ENCODE peak calls at places on chromosomes 11 and 22, in seven cellular contexts. J, N, A, F, Q, Z and K are unnamed samples.
A peak's percentile ranks its signal among the peaks of the same experiment; 100 is the strongest.

GRCh38 chr11:113729456-113729855 is 23.3 kb upstream of the TMPRSS5 start:
- DNase-seq in J (no peak), N (peak; percentile 71), A (no peak), F (no peak), Q (peak; percentile 36), Z (peak; percentile 13), K (no peak)

GRCh38 chr22:24994070-24994763 is 41.7 kb downstream of the KIAA1671 start:
- DNase-seq in J (no peak), N (peak; percentile 33), A (peak; percentile 80), F (no peak), Q (no peak), Z (no peak), K (peak; percentile 87)

GRCh38 chr11:104164028-104164520 is at the start of gene PDGFD:
- DNase-seq in J (no peak), N (peak; percentile 66), A (peak; percentile 95), F (peak; percentile 83), Q (peak; percentile 54), Z (peak; percentile 43), K (no peak)

GRCh38 chr11:69861901-69862300 is 42.7 kb upstream of the FGF3 start:
- DNase-seq in J (no peak), N (no peak), A (peak; percentile 35), F (no peak), Q (no peak), Z (no peak), K (no peak)

GRCh38 chr11:69744435-69744834 is 30.7 kb downstream of the FGF4 start:
- DNase-seq in J (no peak), N (no peak), A (peak; percentile 96), F (no peak), Q (no peak), Z (peak; percentile 87), K (no peak)

GRCh38 chr11:77372736-77373135 is 71.2 kb upstream of the GDPD4 start:
- DNase-seq in J (no peak), N (no peak), A (no peak), F (no peak), Q (no peak), Z (no peak), K (no peak)

GRCh38 chr22:24695958-24696511 is 78.5 kb downstream of the PIWIL3 start:
- DNase-seq in J (no peak), N (no peak), A (peak; percentile 70), F (no peak), Q (no peak), Z (peak; percentile 34), K (no peak)

GRCh38 chr11:46294365-46295309 is 17.2 kb downstream of the CREB3L1 start:
- DNase-seq in J (no peak), N (peak; percentile 46), A (peak; percentile 94), F (no peak), Q (no peak), Z (peak; percentile 100), K (no peak)

GRCh38 chr11:129117595-129118350 is 74.4 kb downstream of the ARHGAP32 start:
- DNase-seq in J (peak; percentile 11), N (peak; percentile 66), A (no peak), F (peak; percentile 13), Q (peak; percentile 81), Z (peak; percentile 72), K (peak; percentile 40)

GRCh38 chr22:24039046-24039445 is 27.9 kb downstream of the CABIN1 start:
- DNase-seq in J (no peak), N (no peak), A (no peak), F (no peak), Q (no peak), Z (no peak), K (no peak)

GRCh38 chr11:1674879-1675235 is 22.1 kb upstream of the KRTAP5-6 start:
- DNase-seq in J (no peak), N (no peak), A (no peak), F (no peak), Q (no peak), Z (no peak), K (no peak)

GRCh38 chr22:35477911-35478582 is 62.6 kb upstream of the RASD2 start:
- DNase-seq in J (peak; percentile 54), N (peak; percentile 82), A (peak; percentile 60), F (no peak), Q (no peak), Z (peak; percentile 95), K (peak; percentile 95)

GRCh38 chr11:47083913-47084312 is 92.8 kb downstream of the ARFGAP2 start:
- DNase-seq in J (no peak), N (no peak), A (no peak), F (no peak), Q (no peak), Z (peak; percentile 91), K (no peak)

GRCh38 chr11:46977038-46977818 is 40.7 kb downstream of the CSTPP1 start:
- DNase-seq in J (no peak), N (no peak), A (peak; percentile 70), F (no peak), Q (peak; percentile 76), Z (no peak), K (peak; percentile 26)

GRCh38 chr11:61406991-61407728 is 14.8 kb downstream of the TMEM216 start:
- DNase-seq in J (no peak), N (no peak), A (no peak), F (no peak), Q (no peak), Z (no peak), K (no peak)

GRCh38 chr22:48628891-48629559 is 1198.6 kb downstream of the BRD1 start:
- DNase-seq in J (no peak), N (no peak), A (no peak), F (no peak), Q (no peak), Z (no peak), K (no peak)

GRCh38 chr11:68049509-68050370 is 10.9 kb downstream of the TCIRG1 start:
- DNase-seq in J (no peak), N (no peak), A (peak; percentile 52), F (no peak), Q (no peak), Z (no peak), K (no peak)

GRCh38 chr11:82465481-82465880 is 268.2 kb downstream of the FAM181B start:
- DNase-seq in J (no peak), N (no peak), A (no peak), F (no peak), Q (no peak), Z (no peak), K (no peak)

GRCh38 chr11:90113541-90113940 is 20.9 kb upstream of the NAALAD2 start:
- DNase-seq in J (no peak), N (peak; percentile 15), A (no peak), F (no peak), Q (no peak), Z (no peak), K (no peak)

GRCh38 chr11:58493676-58494075 is 14.2 kb downstream of the OR5B21 start:
- DNase-seq in J (no peak), N (no peak), A (no peak), F (no peak), Q (peak; percentile 3), Z (peak; percentile 34), K (no peak)

GRCh38 chr11:47271961-47272661 is 2.2 kb downstream of the MADD start:
- DNase-seq in J (no peak), N (peak; percentile 91), A (no peak), F (no peak), Q (peak; percentile 52), Z (no peak), K (peak; percentile 54)

GRCh38 chr22:41197046-41197807 is 7.9 kb upstream of the L3MBTL2 start:
- DNase-seq in J (no peak), N (peak; percentile 81), A (peak; percentile 88), F (peak; percentile 94), Q (peak; percentile 92), Z (peak; percentile 75), K (peak; percentile 35)

GRCh38 chr11:74493816-74494630 is 499 bp upstream of the LIPT2 start:
- DNase-seq in J (peak; percentile 54), N (peak; percentile 28), A (no peak), F (no peak), Q (no peak), Z (peak; percentile 72), K (no peak)

GRCh38 chr11:119741369-119742262 is 12.6 kb upstream of the NECTIN1 start:
- DNase-seq in J (no peak), N (no peak), A (peak; percentile 84), F (peak; percentile 79), Q (peak; percentile 77), Z (peak; percentile 35), K (no peak)

GRCh38 chr22:40620464-40621046 is 16.0 kb downstream of the MRTFA start:
- DNase-seq in J (no peak), N (no peak), A (no peak), F (no peak), Q (no peak), Z (peak; percentile 79), K (no peak)

GRCh38 chr11:61011239-61011870 is 39.9 kb downstream of the CD6 start:
- DNase-seq in J (no peak), N (no peak), A (no peak), F (no peak), Q (no peak), Z (no peak), K (no peak)

GRCh38 chr22:27372969-27373670 is 428.4 kb downstream of the MN1 start:
- DNase-seq in J (no peak), N (peak; percentile 46), A (peak; percentile 98), F (no peak), Q (no peak), Z (no peak), K (peak; percentile 98)

GRCh38 chr11:129316781-129317180 is 58.9 kb upstream of the BARX2 start:
- DNase-seq in J (no peak), N (no peak), A (no peak), F (no peak), Q (no peak), Z (no peak), K (no peak)

GRCh38 chr11:46534713-46535112 is 59.1 kb downstream of the AMBRA1 start:
- DNase-seq in J (no peak), N (peak; percentile 6), A (no peak), F (no peak), Q (no peak), Z (no peak), K (no peak)